ENCODE peak calls at places on chromosomes 4 and X, in five cellular contexts. O is uterus, V is cardiac muscle cell, B is HCT116, J is tibial artery. U is an unnamed sample.

GRCh38 chr4:100609810-100610209 is 92.0 kb upstream of the EMCN start:
- DNase-seq in O (no peak), B (no peak), J (no peak), V (no peak), U (no peak)

GRCh38 chrX:13816899-13817298 is at the start of gene GPM6B:
- DNase-seq in B (no peak), J (no peak), O (no peak), V (no peak), U (peak)

GRCh38 chrX:34638116-34638515 is 19.0 kb downstream of the TMEM47 start:
- DNase-seq in J (no peak), B (no peak), O (no peak), V (peak), U (no peak)

GRCh38 chr4:19346636-19347035 is 905.1 kb upstream of the SLIT2 start:
- DNase-seq in O (no peak), J (no peak), B (no peak), V (peak), U (no peak)

GRCh38 chr4:69832326-69833030 is 27.5 kb downstream of the SULT1E1 start:
- DNase-seq in V (no peak), O (no peak), B (no peak), J (no peak), U (no peak)

GRCh38 chrX:136684120-136684519 is 36.2 kb downstream of the CD40LG start:
- DNase-seq in O (no peak), B (no peak), J (no peak), V (no peak), U (no peak)

GRCh38 chr4:159086606-159087005 is 16.3 kb upstream of the RAPGEF2 start:
- DNase-seq in O (no peak), B (no peak), J (no peak), V (no peak), U (no peak)

GRCh38 chr4:155889036-155889793 is 14.3 kb upstream of the TDO2 start:
- DNase-seq in V (no peak), B (no peak), J (no peak), O (peak), U (no peak)

GRCh38 chr4:48909697-48910096 is 3.1 kb upstream of the OCIAD2 start:
- DNase-seq in J (peak), B (peak), V (no peak), O (peak), U (peak)

GRCh38 chrX:16946971-16947562 is 609 bp downstream of the REPS2 start:
- DNase-seq in B (no peak), O (peak), J (no peak), V (peak), U (no peak)

GRCh38 chr4:73599182-73599581 is 21.1 kb downstream of the RASSF6 start:
- DNase-seq in O (no peak), V (no peak), J (no peak), B (peak), U (no peak)

GRCh38 chr4:150381671-150382427 is 200.1 kb upstream of the MAB21L2 start:
- DNase-seq in J (no peak), V (no peak), B (no peak), O (no peak), U (no peak)

GRCh38 chr4:8322794-8323704 is 53.5 kb downstream of the HTRA3 start:
- DNase-seq in B (no peak), V (no peak), O (no peak), J (peak), U (no peak)

DNA sequence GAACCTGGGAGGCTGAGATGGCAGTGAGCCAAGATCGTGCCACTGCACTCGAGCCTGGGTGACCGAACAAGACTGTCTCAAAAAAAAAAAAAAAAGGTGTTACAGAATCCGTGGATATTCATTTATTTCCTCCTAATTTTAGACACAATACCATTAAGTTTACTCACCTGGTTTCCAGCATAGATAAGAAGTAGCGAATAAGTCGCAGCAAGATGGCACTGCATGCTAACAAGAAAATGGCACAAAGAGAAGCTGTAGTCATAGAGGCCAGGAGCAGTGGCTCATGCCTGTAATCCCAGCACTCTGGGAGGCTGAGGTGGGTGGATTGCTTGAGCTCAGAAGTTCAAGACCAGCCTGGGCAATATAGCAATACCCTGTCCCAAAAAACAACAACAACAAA is 17.0 kb upstream of the MOB1B start:
- DNase-seq in J (no peak), B (no peak), V (no peak), O (no peak), U (no peak)
- TF ChIP-seq CTCF in J (no peak), B (no peak), V (no peak), O (no peak), U (no peak)

GRCh38 chr4:180101348-180102083 is 2141.7 kb upstream of the TENM3 start:
- DNase-seq in J (no peak), O (no peak), B (no peak), V (no peak), U (no peak)

GRCh38 chr4:180103794-180104193 is 2139.4 kb upstream of the TENM3 start:
- DNase-seq in V (no peak), B (no peak), O (no peak), J (no peak), U (no peak)

GRCh38 chr4:180105362-180105761 is 2137.8 kb upstream of the TENM3 start:
- DNase-seq in B (no peak), O (no peak), J (no peak), V (no peak), U (no peak)

GRCh38 chr4:180106997-180107396 is 2136.2 kb upstream of the TENM3 start:
- DNase-seq in V (no peak), O (no peak), J (no peak), B (no peak), U (no peak)

GRCh38 chr4:180106122-180106521 is 2137.1 kb upstream of the TENM3 start:
- DNase-seq in V (no peak), J (no peak), O (no peak), B (no peak), U (no peak)
- H3K4me3 ChIP-seq in V (no peak), J (no peak), O (no peak), B (no peak), U (no peak)

GRCh38 chr4:66906314-66906713 is 639.0 kb downstream of the CENPC start:
- DNase-seq in O (no peak), V (peak), J (no peak), B (no peak), U (no peak)
- H3K27ac ChIP-seq in O (no peak), V (no peak), J (no peak), B (no peak), U (no peak)

DNA sequence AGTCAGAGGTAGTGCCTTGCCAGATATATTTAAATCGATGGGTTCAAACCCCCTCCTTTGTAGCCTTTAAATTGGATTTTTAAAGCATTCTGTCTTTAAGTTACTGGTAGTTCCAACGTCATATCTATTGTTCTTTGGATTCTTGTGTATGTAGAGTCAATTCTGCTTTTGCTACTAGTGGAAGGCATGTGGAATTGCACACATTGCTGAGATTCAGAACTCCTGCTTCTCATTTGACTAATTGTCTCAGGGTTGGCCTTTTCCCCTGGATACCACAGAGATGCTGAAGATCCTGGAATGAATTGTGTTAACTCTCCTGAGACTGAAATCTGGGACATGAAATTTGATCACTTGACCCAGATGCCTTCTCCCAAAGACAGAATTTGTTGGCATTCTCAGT is 328.3 kb upstream of the RPS6KA3 start:
- DNase-seq in B (peak), J (no peak), O (no peak), V (peak), U (no peak)
- TF ChIP-seq CTCF in B (peak), J (no peak), O (no peak), V (peak), U (no peak)

DNA sequence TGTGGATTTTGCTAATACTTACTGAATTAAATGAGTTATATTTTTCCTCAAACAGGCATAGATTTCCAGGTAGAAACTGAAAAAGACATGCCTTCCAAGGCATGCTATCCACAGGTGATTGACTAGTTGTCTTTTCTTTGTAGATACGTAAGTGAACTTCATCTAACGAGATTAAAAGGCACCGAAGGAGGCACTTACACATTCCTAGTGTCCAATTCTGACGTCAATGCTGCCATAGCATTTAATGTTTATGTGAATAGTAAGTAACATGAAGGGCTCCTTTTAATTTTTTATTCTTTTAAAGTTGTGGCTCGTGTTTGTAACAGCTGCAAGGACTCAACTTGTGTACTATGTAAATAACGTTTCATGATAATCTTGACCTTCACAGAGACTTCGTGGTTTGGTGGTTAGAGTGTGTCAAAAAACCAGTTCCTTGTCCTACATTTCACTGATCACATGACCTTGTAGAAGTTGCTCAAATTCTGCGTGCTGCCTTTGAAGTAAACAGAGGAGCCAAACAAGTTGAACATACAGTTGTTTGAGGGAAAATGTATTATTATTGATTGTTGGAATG is 51.6 kb downstream of the KIT start:
- DNase-seq in J (no peak), B (no peak), V (no peak), O (no peak), U (no peak)
- H3K4me3 ChIP-seq in J (no peak), B (no peak), V (no peak), O (no peak), U (no peak)

GRCh38 chr4:115834441-115834840 is 721.0 kb upstream of the NDST4 start:
- DNase-seq in B (no peak), O (no peak), J (no peak), V (no peak), U (no peak)
- H3K27ac ChIP-seq in B (no peak), O (no peak), J (no peak), V (no peak), U (no peak)

GRCh38 chr4:120919358-120919757 is 3.2 kb downstream of the PRDM5 start:
- DNase-seq in J (no peak), O (no peak), V (no peak), B (no peak), U (no peak)
- TF ChIP-seq CTCF in J (no peak), O (no peak), V (peak), B (peak), U (no peak)

GRCh38 chrX:154411322-154411980 is at the start of gene TAFAZZIN:
- DNase-seq in V (peak), J (peak), O (peak), B (no peak), U (peak)

GRCh38 chrX:154412468-154412867 is 1.1 kb downstream of the TAFAZZIN start:
- DNase-seq in B (no peak), J (no peak), O (peak), V (no peak), U (no peak)

GRCh38 chrX:154411981-154412340 is 622 bp downstream of the TAFAZZIN start:
- DNase-seq in V (peak), O (peak), J (peak), B (no peak), U (peak)

GRCh38 chrX:154408659-154409221 is 314 bp downstream of the DNASE1L1 start:
- DNase-seq in J (no peak), O (no peak), B (no peak), V (no peak), U (no peak)

GRCh38 chrX:154409222-154409871 is at the start of gene DNASE1L1:
- DNase-seq in V (peak), B (no peak), J (peak), O (peak), U (no peak)
- H3K4me3 ChIP-seq in V (no peak), B (peak), J (peak), O (no peak), U (peak)

GRCh38 chrX:148499638-148500427 is 584 bp upstream of the AFF2 start:
- DNase-seq in O (no peak), B (no peak), V (no peak), J (no peak), U (peak)
- H3K27ac ChIP-seq in O (no peak), B (no peak), V (no peak), J (no peak), U (no peak)

GRCh38 chr4:26573389-26573794 is 10.5 kb upstream of the TBC1D19 start:
- DNase-seq in J (no peak), B (no peak), V (no peak), O (no peak), U (no peak)
- TF ChIP-seq CTCF in J (no peak), B (no peak), V (no peak), O (no peak), U (no peak)